ENCODE peak calls at places on chromosomes 3 and 15, in four cellular contexts. W is psoas muscle, O is gastrocnemius medialis, U is sigmoid colon. Y is an unnamed sample.

GRCh38 chr3:73786346-73786807 is 161.6 kb upstream of the PDZRN3 start:
- DNase-seq in O (peak; percentile 59), U (no peak), W (peak; percentile 55), Y (no peak)

GRCh38 chr3:181886676-181887075 is 175.0 kb downstream of the SOX2 start:
- DNase-seq in O (no peak), U (no peak), W (no peak), Y (no peak)

GRCh38 chr3:103949690-103950089 is 1417.0 kb upstream of the ALCAM start:
- DNase-seq in O (no peak), W (no peak), U (no peak), Y (no peak)

GRCh38 chr3:178748874-178749273 is 212.6 kb downstream of the KCNMB2 start:
- DNase-seq in U (no peak), W (no peak), O (no peak), Y (no peak)

GRCh38 chr3:197339841-197340520 is 41.6 kb upstream of the DLG1 start:
- DNase-seq in O (no peak), U (no peak), W (peak; percentile 32), Y (no peak)

GRCh38 chr15:93223803-93224202 is 134.8 kb upstream of the RGMA start:
- DNase-seq in O (no peak), U (no peak), W (no peak), Y (no peak)

GRCh38 chr15:87369269-87369668 is 887.3 kb downstream of the NTRK3 start:
- DNase-seq in W (no peak), O (no peak), U (no peak), Y (no peak)

GRCh38 chr3:173221010-173221409 is 80.0 kb upstream of the SPATA16 start:
- DNase-seq in O (no peak), W (no peak), U (no peak), Y (no peak)

GRCh38 chr3:85120879-85121278 is 162.1 kb downstream of the CADM2 start:
- DNase-seq in W (no peak), U (no peak), O (no peak), Y (no peak)

GRCh38 chr15:29263289-29263688 is 6.3 kb downstream of the NSMCE3 start:
- DNase-seq in O (no peak), W (no peak), U (no peak), Y (no peak)

GRCh38 chr15:74983725-74984231 is 11.6 kb upstream of the SCAMP5 start:
- DNase-seq in W (no peak), O (no peak), U (no peak), Y (peak; percentile 44)

GRCh38 chr3:66480666-66481065 is 20.2 kb downstream of the LRIG1 start:
- DNase-seq in U (no peak), O (no peak), W (no peak), Y (peak; percentile 26)

GRCh38 chr15:90126457-90127435 is 24.5 kb upstream of the IDH2 start:
- DNase-seq in W (peak; percentile 50), O (peak; percentile 78), U (peak; percentile 63), Y (no peak)

GRCh38 chr3:145116769-145117168 is 1044.2 kb downstream of the PLOD2 start:
- DNase-seq in W (no peak), O (no peak), U (no peak), Y (no peak)

GRCh38 chr3:158313344-158313927 is 203.5 kb downstream of the RSRC1 start:
- DNase-seq in U (no peak), W (no peak), O (no peak), Y (no peak)

GRCh38 chr3:135736740-135737139 is 228.8 kb upstream of the PPP2R3A start:
- DNase-seq in O (no peak), W (no peak), U (no peak), Y (no peak)

GRCh38 chr3:196111939-196112386 is 30.1 kb upstream of the TFRC start:
- DNase-seq in O (no peak), W (no peak), U (no peak), Y (peak; percentile 73)

GRCh38 chr3:183911087-183911486 is 26.4 kb upstream of the PARL start:
- DNase-seq in U (no peak), O (no peak), W (no peak), Y (no peak)

GRCh38 chr15:84983711-84984110 is 2.1 kb downstream of the PDE8A start:
- DNase-seq in O (no peak), W (no peak), U (no peak), Y (no peak)

GRCh38 chr15:83512459-83512858 is 65.3 kb downstream of the SH3GL3 start:
- DNase-seq in O (no peak), W (no peak), U (no peak), Y (no peak)

GRCh38 chr3:180979949-180980348 is 9.6 kb downstream of the DNAJC19 start:
- DNase-seq in O (no peak), W (no peak), U (no peak), Y (no peak)

GRCh38 chr3:143171656-143172055 is 52.1 kb downstream of the CHST2 start:
- DNase-seq in W (no peak), U (no peak), O (no peak), Y (no peak)

GRCh38 chr3:187567026-187567425 is 103.2 kb downstream of the SST start:
- DNase-seq in U (no peak), O (no peak), W (no peak), Y (no peak)

GRCh38 chr15:78389356-78389755 is 48.7 kb upstream of the IREB2 start:
- DNase-seq in U (no peak), W (no peak), O (no peak), Y (no peak)

GRCh38 chr3:149604125-149604851 is 53.5 kb downstream of the WWTR1 start:
- DNase-seq in W (no peak), O (no peak), U (no peak), Y (no peak)

GRCh38 chr3:33403756-33404155 is 36.4 kb downstream of the UBP1 start:
- DNase-seq in U (no peak), W (no peak), O (no peak), Y (no peak)

GRCh38 chr3:136586580-136586979 is 165.6 kb downstream of the STAG1 start:
- DNase-seq in W (no peak), O (no peak), U (no peak), Y (no peak)

GRCh38 chr15:44712108-44713005 is 1.0 kb downstream of the B2M start:
- DNase-seq in U (peak; percentile 88), O (peak; percentile 65), W (peak; percentile 42), Y (peak; percentile 64)

GRCh38 chr3:38002940-38003339 is 12.4 kb downstream of the VILL start:
- DNase-seq in W (no peak), O (peak; percentile 9), U (peak; percentile 59), Y (no peak)

GRCh38 chr3:161064413-161064812 is 40.7 kb downstream of the B3GALNT1 start:
- DNase-seq in W (no peak), U (no peak), O (no peak), Y (no peak)

GRCh38 chr3:133441867-133442270 is 42.0 kb downstream of the BFSP2 start:
- DNase-seq in U (no peak), W (no peak), O (no peak), Y (no peak)

GRCh38 chr3:188458761-188459160 is 304.8 kb downstream of the LPP start:
- DNase-seq in W (no peak), O (no peak), U (no peak), Y (no peak)

GRCh38 chr3:184773341-184774186 is 38.4 kb upstream of the VPS8 start:
- DNase-seq in U (no peak), O (no peak), W (peak; percentile 40), Y (no peak)

GRCh38 chr3:112979244-112979832 is 4.4 kb upstream of the CD200R1 start:
- DNase-seq in O (no peak), W (no peak), U (no peak), Y (no peak)

GRCh38 chr3:36905545-36905944 is 39.3 kb downstream of the TRANK1 start:
- DNase-seq in W (no peak), U (no peak), O (no peak), Y (no peak)

GRCh38 chr3:23591374-23591773 is 214.4 kb upstream of the UBE2E1 start:
- DNase-seq in W (no peak), O (no peak), U (no peak), Y (no peak)

GRCh38 chr3:23592961-23593931 is 212.5 kb upstream of the UBE2E1 start:
- DNase-seq in U (no peak), O (no peak), W (no peak), Y (no peak)

GRCh38 chr3:23594066-23594465 is 211.7 kb upstream of the UBE2E1 start:
- DNase-seq in O (no peak), U (no peak), W (no peak), Y (no peak)

GRCh38 chr3:23590874-23591273 is 214.9 kb upstream of the UBE2E1 start:
- DNase-seq in U (no peak), W (no peak), O (no peak), Y (peak; percentile 48)

GRCh38 chr3:23594897-23595670 is 210.7 kb upstream of the UBE2E1 start:
- DNase-seq in W (no peak), O (peak; percentile 50), U (no peak), Y (no peak)
- TF ChIP-seq CTCF in W (peak; percentile 21), O (peak; percentile 11), U (no peak), Y (no peak)

DNA sequence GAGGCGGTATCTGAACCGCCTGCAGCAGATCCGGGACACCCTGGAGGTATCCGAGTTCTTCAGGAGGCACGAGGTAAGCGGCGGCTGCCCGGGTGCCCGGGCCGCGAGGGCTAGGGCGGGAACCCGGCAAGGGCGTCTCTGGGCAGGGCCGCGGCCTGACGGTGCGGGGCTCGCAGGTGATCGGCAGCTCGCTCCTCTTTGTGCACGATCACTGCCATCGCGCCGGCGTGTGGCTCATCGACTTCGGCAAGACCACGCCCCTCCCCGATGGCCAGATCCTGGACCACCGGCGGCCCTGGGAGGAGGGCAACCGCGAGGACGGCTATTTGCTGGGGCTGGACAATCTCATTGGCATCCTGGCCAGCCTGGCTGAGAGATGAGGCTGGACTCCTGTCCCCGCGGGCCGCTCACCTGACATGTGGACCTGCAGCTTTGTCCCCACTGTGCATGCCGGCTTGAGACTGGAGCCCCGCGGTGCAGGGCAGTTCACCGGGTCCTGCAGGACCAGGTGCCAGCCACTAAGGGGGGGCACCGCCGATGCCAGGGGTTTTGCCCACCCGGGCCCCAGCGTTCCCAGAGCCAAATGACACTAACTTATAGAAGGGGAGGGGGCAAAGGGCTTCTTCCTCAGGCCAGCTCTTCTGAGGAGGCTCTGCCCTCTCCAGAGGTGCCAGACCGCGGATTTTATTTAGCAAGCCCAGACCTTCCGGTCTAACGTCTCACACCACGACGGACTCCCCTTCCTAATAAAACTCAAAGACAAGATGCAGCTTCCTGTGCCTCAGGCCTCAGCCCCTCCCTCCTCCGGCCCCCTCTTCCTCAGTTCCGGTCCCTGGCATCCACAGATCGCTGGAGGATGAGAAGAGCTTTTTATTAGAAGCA is 9.4 kb downstream of the ITPKA start:
- DNase-seq in U (no peak), W (no peak), O (no peak), Y (no peak)
- H3K27me3 ChIP-seq in U (peaks cover 50% of the 10 kb centered on the region), W (peaks cover 29% of the 10 kb centered on the region), O (peaks cover 43% of the 10 kb centered on the region), Y (peaks cover 4% of the 10 kb centered on the region)

DNA sequence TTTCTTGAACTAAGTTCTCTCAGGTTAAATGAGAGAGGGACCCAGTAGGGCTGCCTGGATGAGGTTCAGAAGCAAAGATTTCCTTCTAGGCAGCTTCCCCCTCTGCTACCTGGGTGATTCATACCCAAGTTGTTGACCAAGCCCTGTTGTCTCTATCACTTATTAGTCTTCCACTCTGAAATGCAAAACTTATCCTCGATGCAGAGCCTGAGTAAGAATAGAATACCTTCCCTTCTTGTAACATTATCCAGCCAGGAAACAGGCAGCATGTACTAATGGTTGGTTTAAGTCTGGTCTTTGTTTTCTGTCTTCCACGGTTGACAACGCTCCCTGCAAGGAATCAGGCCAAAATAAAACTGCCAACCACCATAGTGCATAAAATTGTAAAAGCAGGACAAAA is 377.3 kb downstream of the MECOM start:
- DNase-seq in O (no peak), W (no peak), U (no peak), Y (no peak)
- H3K4me3 ChIP-seq in O (no peak overlapping the region), W (no peak overlapping the region), U (no peak overlapping the region), Y (no peak overlapping the region)

GRCh38 chr3:7964899-7965298 is 536.7 kb upstream of the LMCD1 start:
- DNase-seq in O (no peak), W (no peak), U (no peak), Y (no peak)
- TF ChIP-seq CTCF in O (no peak), W (no peak), U (no peak), Y (no peak)

Y was measured in GM06990.